ENCODE peak calls at places on chromosomes 3 and 15, in four cellular contexts. H, Z, D and F are unnamed samples.

GRCh38 chr3:171328419-171329082 is 131.7 kb downstream of the TNIK start:
- DNase-seq in H (no peak), Z (no peak), D (peak; percentile 25), F (peak; percentile 50)

GRCh38 chr3:31106204-31106603 is 211.7 kb upstream of the GADL1 start:
- DNase-seq in H (no peak), Z (no peak), D (peak; percentile 42), F (no peak)

GRCh38 chr15:99707481-99708270 is 25.6 kb downstream of the LYSMD4 start:
- DNase-seq in H (no peak), Z (no peak), D (no peak), F (no peak)

GRCh38 chr3:48428863-48429415 is 947 bp downstream of the PLXNB1 start:
- DNase-seq in H (peak; percentile 89), Z (no peak), D (no peak), F (peak; percentile 40)

GRCh38 chr3:49415931-49416601 is 3.8 kb downstream of the TCTA start:
- DNase-seq in H (no peak), Z (no peak), D (no peak), F (no peak)

GRCh38 chr3:169256791-169257522 is 406.6 kb downstream of the MECOM start:
- DNase-seq in H (no peak), Z (no peak), D (no peak), F (no peak)

GRCh38 chr15:28861031-28861534 is 12.6 kb upstream of the GOLGA6L7 start:
- DNase-seq in H (no peak), Z (no peak), D (no peak), F (no peak)

GRCh38 chr15:92883643-92884458 is 16.3 kb upstream of the CHD2 start:
- DNase-seq in H (no peak), Z (no peak), D (no peak), F (peak; percentile 30)

GRCh38 chr3:140128217-140129137 is 193.5 kb downstream of the CLSTN2 start:
- DNase-seq in H (peak; percentile 35), Z (no peak), D (no peak), F (peak; percentile 10)

GRCh38 chr15:73856458-73857192 is 16.7 kb upstream of the TBC1D21 start:
- DNase-seq in H (peak; percentile 27), Z (no peak), D (peak; percentile 39), F (no peak)

GRCh38 chr3:134916276-134916961 is 121.4 kb downstream of the EPHB1 start:
- DNase-seq in H (no peak), Z (no peak), D (no peak), F (no peak)

GRCh38 chr3:42165211-42165610 is 74.1 kb downstream of the TRAK1 start:
- DNase-seq in H (peak; percentile 30), Z (no peak), D (no peak), F (no peak)

GRCh38 chr3:180306691-180307090 is 270.0 kb upstream of the PEX5L start:
- DNase-seq in H (no peak), Z (no peak), D (no peak), F (no peak)

GRCh38 chr3:180828723-180829408 is 83.6 kb upstream of the FXR1 start:
- DNase-seq in H (peak; percentile 20), Z (no peak), D (no peak), F (no peak)

GRCh38 chr3:13040381-13041074 is 32.7 kb downstream of the IQSEC1 start:
- DNase-seq in H (peak; percentile 70), Z (no peak), D (no peak), F (peak; percentile 60)

GRCh38 chr3:149971403-149972075 is 844 bp upstream of the PFN2 start:
- DNase-seq in H (no peak), Z (peak; percentile 74), D (peak; percentile 46), F (no peak)

GRCh38 chr3:132606085-132606484 is 9.0 kb downstream of the ACKR4 start:
- DNase-seq in H (no peak), Z (no peak), D (no peak), F (no peak)

GRCh38 chr15:80202016-80202315 is 49.2 kb downstream of the FAH start:
- DNase-seq in H (no peak), Z (no peak), D (no peak), F (no peak)

GRCh38 chr3:123405021-123405420 is 43.9 kb downstream of the ADCY5 start:
- DNase-seq in H (no peak), Z (no peak), D (no peak), F (no peak)

GRCh38 chr3:61736506-61736905 is 175.1 kb downstream of the PTPRG start:
- DNase-seq in H (no peak), Z (no peak), D (no peak), F (no peak)

GRCh38 chr3:171833775-171834460 is 9.2 kb upstream of the TMEM212 start:
- DNase-seq in H (no peak), Z (no peak), D (no peak), F (no peak)

GRCh38 chr15:98547741-98548166 is 100.6 kb upstream of the IGF1R start:
- DNase-seq in H (no peak), Z (no peak), D (no peak), F (no peak)

GRCh38 chr15:99732711-99733267 is 448 bp downstream of the LYSMD4 start:
- DNase-seq in H (peak; percentile 57), Z (no peak), D (peak; percentile 24), F (no peak)

GRCh38 chr3:108222813-108223307 is 636 bp upstream of the IFT57 start:
- DNase-seq in H (no peak), Z (no peak), D (no peak), F (no peak)

GRCh38 chr3:42035816-42036482 is 55.2 kb upstream of the TRAK1 start:
- DNase-seq in H (no peak), Z (no peak), D (no peak), F (no peak)